ENCODE peak calls at places on chromosomes 3 and 15, in nine cellular contexts. One of them, this sample, is unnamed.

GRCh38 chr15:81268340-81268739 is 55.6 kb downstream of the STARD5 start:
- DNase-seq in anterior cingulate cortex: no peak
- DNase-seq in epithelial cell of proximal tubule: no peak
- DNase-seq in AG04450: no peak
- DNase-seq in activated gamma-delta T cell treated with anti-CD3 and anti-CD28 coated beads, Interleukin-2, amount 50 U/mL, for 16 hours: no peak
- DNase-seq in lower lobe of right lung: no peak
- DNase-seq in AG08396: no peak
- DNase-seq in upper lobe of right lung: no peak
- DNase-seq in kidney glomerular epithelial cell: no peak
- DNase-seq in this sample: no peak

GRCh38 chr3:160677459-160677901 is 520 bp downstream of the ARL14 start:
- DNase-seq in anterior cingulate cortex: no peak
- DNase-seq in epithelial cell of proximal tubule: no peak
- DNase-seq in AG04450: no peak
- DNase-seq in activated gamma-delta T cell treated with anti-CD3 and anti-CD28 coated beads, Interleukin-2, amount 50 U/mL, for 16 hours: no peak
- DNase-seq in lower lobe of right lung: no peak
- DNase-seq in AG08396: no peak
- DNase-seq in upper lobe of right lung: no peak
- DNase-seq in kidney glomerular epithelial cell: no peak
- DNase-seq in this sample: no peak

GRCh38 chr3:35678552-35679220 is 39.4 kb downstream of the ARPP21 start:
- DNase-seq in anterior cingulate cortex: no peak
- DNase-seq in epithelial cell of proximal tubule: no peak
- DNase-seq in AG04450: no peak
- DNase-seq in activated gamma-delta T cell treated with anti-CD3 and anti-CD28 coated beads, Interleukin-2, amount 50 U/mL, for 16 hours: no peak
- DNase-seq in lower lobe of right lung: no peak
- DNase-seq in AG08396: no peak
- DNase-seq in upper lobe of right lung: no peak
- DNase-seq in kidney glomerular epithelial cell: no peak
- DNase-seq in this sample: no peak

GRCh38 chr15:83285284-83285978 is 967 bp upstream of the BNC1 start:
- DNase-seq in anterior cingulate cortex: no peak
- DNase-seq in epithelial cell of proximal tubule: no peak
- DNase-seq in AG04450: no peak
- DNase-seq in activated gamma-delta T cell treated with anti-CD3 and anti-CD28 coated beads, Interleukin-2, amount 50 U/mL, for 16 hours: no peak
- DNase-seq in lower lobe of right lung: no peak
- DNase-seq in AG08396: no peak
- DNase-seq in upper lobe of right lung: no peak
- DNase-seq in kidney glomerular epithelial cell: no peak
- DNase-seq in this sample: no peak

GRCh38 chr3:48601622-48601994 is 6.5 kb upstream of the COL7A1 start:
- DNase-seq in anterior cingulate cortex: peak
- DNase-seq in epithelial cell of proximal tubule: no peak
- DNase-seq in AG04450: no peak
- DNase-seq in activated gamma-delta T cell treated with anti-CD3 and anti-CD28 coated beads, Interleukin-2, amount 50 U/mL, for 16 hours: no peak
- DNase-seq in lower lobe of right lung: no peak
- DNase-seq in AG08396: no peak
- DNase-seq in upper lobe of right lung: no peak
- DNase-seq in kidney glomerular epithelial cell: no peak
- DNase-seq in this sample: no peak

GRCh38 chr3:40211579-40211978 is 97.9 kb upstream of the EIF1B start:
- DNase-seq in anterior cingulate cortex: no peak
- DNase-seq in epithelial cell of proximal tubule: no peak
- DNase-seq in AG04450: no peak
- DNase-seq in activated gamma-delta T cell treated with anti-CD3 and anti-CD28 coated beads, Interleukin-2, amount 50 U/mL, for 16 hours: no peak
- DNase-seq in lower lobe of right lung: no peak
- DNase-seq in AG08396: no peak
- DNase-seq in upper lobe of right lung: no peak
- DNase-seq in kidney glomerular epithelial cell: peak
- DNase-seq in this sample: no peak

GRCh38 chr3:113685956-113686721 is 10.3 kb downstream of the USF3 start:
- DNase-seq in anterior cingulate cortex: no peak
- DNase-seq in epithelial cell of proximal tubule: peak
- DNase-seq in AG04450: no peak
- DNase-seq in activated gamma-delta T cell treated with anti-CD3 and anti-CD28 coated beads, Interleukin-2, amount 50 U/mL, for 16 hours: no peak
- DNase-seq in lower lobe of right lung: no peak
- DNase-seq in AG08396: peak
- DNase-seq in upper lobe of right lung: no peak
- DNase-seq in kidney glomerular epithelial cell: peak
- DNase-seq in this sample: no peak

GRCh38 chr3:174342941-174343431 is 516.1 kb upstream of the NAALADL2 start:
- DNase-seq in anterior cingulate cortex: no peak
- DNase-seq in epithelial cell of proximal tubule: no peak
- DNase-seq in AG04450: no peak
- DNase-seq in activated gamma-delta T cell treated with anti-CD3 and anti-CD28 coated beads, Interleukin-2, amount 50 U/mL, for 16 hours: no peak
- DNase-seq in lower lobe of right lung: no peak
- DNase-seq in AG08396: no peak
- DNase-seq in upper lobe of right lung: no peak
- DNase-seq in kidney glomerular epithelial cell: no peak
- DNase-seq in this sample: no peak

GRCh38 chr3:121424549-121424948 is 121.2 kb downstream of the POLQ start:
- DNase-seq in anterior cingulate cortex: no peak
- DNase-seq in epithelial cell of proximal tubule: no peak
- DNase-seq in AG04450: no peak
- DNase-seq in activated gamma-delta T cell treated with anti-CD3 and anti-CD28 coated beads, Interleukin-2, amount 50 U/mL, for 16 hours: no peak
- DNase-seq in lower lobe of right lung: no peak
- DNase-seq in AG08396: no peak
- DNase-seq in upper lobe of right lung: no peak
- DNase-seq in kidney glomerular epithelial cell: no peak
- DNase-seq in this sample: no peak

GRCh38 chr3:32843504-32844321 is 25.9 kb downstream of the TRIM71 start:
- DNase-seq in anterior cingulate cortex: no peak
- DNase-seq in epithelial cell of proximal tubule: no peak
- DNase-seq in AG04450: no peak
- DNase-seq in activated gamma-delta T cell treated with anti-CD3 and anti-CD28 coated beads, Interleukin-2, amount 50 U/mL, for 16 hours: no peak
- DNase-seq in lower lobe of right lung: no peak
- DNase-seq in AG08396: no peak
- DNase-seq in upper lobe of right lung: no peak
- DNase-seq in kidney glomerular epithelial cell: no peak
- DNase-seq in this sample: no peak

GRCh38 chr15:92000709-92001108 is 147.2 kb downstream of the SLCO3A1 start:
- DNase-seq in anterior cingulate cortex: no peak
- DNase-seq in epithelial cell of proximal tubule: no peak
- DNase-seq in AG04450: no peak
- DNase-seq in activated gamma-delta T cell treated with anti-CD3 and anti-CD28 coated beads, Interleukin-2, amount 50 U/mL, for 16 hours: no peak
- DNase-seq in lower lobe of right lung: no peak
- DNase-seq in AG08396: no peak
- DNase-seq in upper lobe of right lung: no peak
- DNase-seq in kidney glomerular epithelial cell: no peak
- DNase-seq in this sample: no peak

GRCh38 chr3:197151562-197151961 is 121.9 kb upstream of the MELTF start:
- DNase-seq in anterior cingulate cortex: no peak
- DNase-seq in epithelial cell of proximal tubule: peak
- DNase-seq in AG04450: peak
- DNase-seq in activated gamma-delta T cell treated with anti-CD3 and anti-CD28 coated beads, Interleukin-2, amount 50 U/mL, for 16 hours: no peak
- DNase-seq in lower lobe of right lung: no peak
- DNase-seq in AG08396: peak
- DNase-seq in upper lobe of right lung: no peak
- DNase-seq in kidney glomerular epithelial cell: peak
- DNase-seq in this sample: no peak

GRCh38 chr15:75360856-75361255 is 7.6 kb downstream of the MAN2C1 start:
- DNase-seq in anterior cingulate cortex: no peak
- DNase-seq in epithelial cell of proximal tubule: no peak
- DNase-seq in AG04450: no peak
- DNase-seq in activated gamma-delta T cell treated with anti-CD3 and anti-CD28 coated beads, Interleukin-2, amount 50 U/mL, for 16 hours: no peak
- DNase-seq in lower lobe of right lung: no peak
- DNase-seq in AG08396: no peak
- DNase-seq in upper lobe of right lung: no peak
- DNase-seq in kidney glomerular epithelial cell: no peak
- DNase-seq in this sample: peak

GRCh38 chr3:73379465-73379864 is 245.3 kb downstream of the PDZRN3 start:
- DNase-seq in anterior cingulate cortex: no peak
- DNase-seq in epithelial cell of proximal tubule: no peak
- DNase-seq in AG04450: no peak
- DNase-seq in activated gamma-delta T cell treated with anti-CD3 and anti-CD28 coated beads, Interleukin-2, amount 50 U/mL, for 16 hours: no peak
- DNase-seq in lower lobe of right lung: no peak
- DNase-seq in AG08396: no peak
- DNase-seq in upper lobe of right lung: no peak
- DNase-seq in kidney glomerular epithelial cell: no peak
- DNase-seq in this sample: no peak

GRCh38 chr3:48804930-48805329 is 42.7 kb downstream of the PRKAR2A start:
- DNase-seq in anterior cingulate cortex: no peak
- DNase-seq in epithelial cell of proximal tubule: no peak
- DNase-seq in AG04450: no peak
- DNase-seq in activated gamma-delta T cell treated with anti-CD3 and anti-CD28 coated beads, Interleukin-2, amount 50 U/mL, for 16 hours: no peak
- DNase-seq in lower lobe of right lung: no peak
- DNase-seq in AG08396: no peak
- DNase-seq in upper lobe of right lung: no peak
- DNase-seq in kidney glomerular epithelial cell: no peak
- DNase-seq in this sample: no peak

GRCh38 chr15:74955796-74956647 is 550 bp downstream of the RPP25 start:
- DNase-seq in anterior cingulate cortex: no peak
- DNase-seq in epithelial cell of proximal tubule: no peak
- DNase-seq in AG04450: no peak
- DNase-seq in activated gamma-delta T cell treated with anti-CD3 and anti-CD28 coated beads, Interleukin-2, amount 50 U/mL, for 16 hours: peak
- DNase-seq in lower lobe of right lung: peak
- DNase-seq in AG08396: no peak
- DNase-seq in upper lobe of right lung: peak
- DNase-seq in kidney glomerular epithelial cell: no peak
- DNase-seq in this sample: peak

GRCh38 chr3:100913870-100914654 is 79.2 kb downstream of the ABI3BP start:
- DNase-seq in anterior cingulate cortex: no peak
- DNase-seq in epithelial cell of proximal tubule: peak
- DNase-seq in AG04450: no peak
- DNase-seq in activated gamma-delta T cell treated with anti-CD3 and anti-CD28 coated beads, Interleukin-2, amount 50 U/mL, for 16 hours: no peak
- DNase-seq in lower lobe of right lung: no peak
- DNase-seq in AG08396: no peak
- DNase-seq in upper lobe of right lung: no peak
- DNase-seq in kidney glomerular epithelial cell: peak
- DNase-seq in this sample: peak